ENCODE peak calls at places on chromosomes 4 and X, in nine cellular contexts. E is CD8-positive, alpha-beta T cell; W is astrocyte; C is nephron progenitor cell; R is neural progenitor cell; D is GM06990; M is bronchial epithelial cell; S is dorsolateral prefrontal cortex; H is GM13976. J is an unnamed sample.

GRCh38 chr4:62460329-62460728 is 1260.2 kb downstream of the ADGRL3 start:
- DNase-seq in E (no peak), W (no peak), C (no peak), R (no peak), D (no peak), M (no peak), S (no peak), H (no peak), J (no peak)

GRCh38 chr4:105896461-105896939 is 1.2 kb downstream of the NPNT start:
- DNase-seq in E (no peak), W (no peak), C (no peak), R (no peak), D (no peak), M (no peak), S (no peak), H (peak), J (no peak)

GRCh38 chr4:73193155-73193554 is 65.4 kb downstream of the ANKRD17 start:
- DNase-seq in E (no peak), W (no peak), C (no peak), R (no peak), D (peak), M (no peak), S (no peak), H (peak), J (no peak)

GRCh38 chrX:117982702-117983392 is 133.8 kb downstream of the KLHL13 start:
- DNase-seq in E (no peak), W (no peak), C (no peak), R (no peak), D (no peak), M (no peak), S (no peak), H (no peak), J (no peak)

GRCh38 chr4:7202391-7202790 is 10.1 kb downstream of the SORCS2 start:
- DNase-seq in E (no peak), W (peak), C (no peak), R (no peak), D (no peak), M (no peak), S (no peak), H (no peak), J (no peak)

GRCh38 chrX:119008122-119008744 is 33.8 kb downstream of the LONRF3 start:
- DNase-seq in E (no peak), W (no peak), C (peak), R (peak), D (no peak), M (peak), S (no peak), H (peak), J (no peak)

GRCh38 chr4:83516042-83516772 is 19.7 kb upstream of the GPAT3 start:
- DNase-seq in E (no peak), W (peak), C (no peak), R (no peak), D (no peak), M (peak), S (no peak), H (no peak), J (no peak)

GRCh38 chr4:85430697-85431096 is 44.3 kb upstream of the ARHGAP24 start:
- DNase-seq in E (no peak), W (no peak), C (no peak), R (no peak), D (no peak), M (peak), S (no peak), H (no peak), J (no peak)

GRCh38 chr4:7844247-7844991 is 95.2 kb downstream of the AFAP1 start:
- DNase-seq in E (peak), W (peak), C (peak), R (peak), D (no peak), M (peak), S (peak), H (peak), J (peak)

GRCh38 chr4:168744021-168744420 is 247.2 kb downstream of the PALLD start:
- DNase-seq in E (no peak), W (no peak), C (no peak), R (no peak), D (no peak), M (peak), S (no peak), H (no peak), J (no peak)

GRCh38 chr4:177862541-177863176 is 420.4 kb upstream of the AGA start:
- DNase-seq in E (no peak), W (no peak), C (no peak), R (no peak), D (no peak), M (no peak), S (no peak), H (no peak), J (no peak)

GRCh38 chr4:142416121-142416520 is 430.0 kb downstream of the INPP4B start:
- DNase-seq in E (no peak), W (peak), C (no peak), R (no peak), D (no peak), M (peak), S (no peak), H (no peak), J (no peak)

GRCh38 chr4:13966241-13967195 is 339.0 kb upstream of the BOD1L1 start:
- DNase-seq in E (no peak), W (peak), C (no peak), R (no peak), D (no peak), M (peak), S (no peak), H (no peak), J (no peak)

GRCh38 chrX:103716967-103717366 is 6.3 kb downstream of the TMEM31 start:
- DNase-seq in E (no peak), W (peak), C (no peak), R (no peak), D (no peak), M (peak), S (no peak), H (no peak), J (no peak)

GRCh38 chr4:109735566-109736454 is 5.9 kb upstream of the PLA2G12A start:
- DNase-seq in E (no peak), W (peak), C (no peak), R (no peak), D (no peak), M (no peak), S (no peak), H (no peak), J (no peak)

GRCh38 chr4:144709159-144709558 is 63.2 kb downstream of the HHIP start:
- DNase-seq in E (no peak), W (peak), C (no peak), R (peak), D (no peak), M (peak), S (no peak), H (no peak), J (no peak)

GRCh38 chr4:122576261-122577188 is 44.3 kb downstream of the IL21 start:
- DNase-seq in E (no peak), W (no peak), C (no peak), R (peak), D (no peak), M (peak), S (no peak), H (peak), J (no peak)

GRCh38 chr4:102843938-102844337 is 16.6 kb upstream of the UBE2D3 start:
- DNase-seq in E (no peak), W (no peak), C (no peak), R (no peak), D (no peak), M (no peak), S (no peak), H (no peak), J (no peak)

GRCh38 chr4:141389649-141390048 is 169.0 kb downstream of the ZNF330 start:
- DNase-seq in E (no peak), W (peak), C (no peak), R (peak), D (no peak), M (no peak), S (no peak), H (no peak), J (no peak)

GRCh38 chr4:2537011-2537830 is 774 bp downstream of the FAM193A start:
- DNase-seq in E (peak), W (peak), C (no peak), R (no peak), D (peak), M (peak), S (no peak), H (peak), J (peak)

GRCh38 chr4:40152642-40153041 is 44.2 kb upstream of the RHOH start:
- DNase-seq in E (no peak), W (no peak), C (no peak), R (no peak), D (no peak), M (no peak), S (no peak), H (no peak), J (no peak)

GRCh38 chrX:78747471-78747870 is at the start of gene LPAR4:
- DNase-seq in E (no peak), W (peak), C (peak), R (peak), D (no peak), M (no peak), S (no peak), H (no peak), J (no peak)

GRCh38 chr4:60992037-60992436 is 208.1 kb upstream of the ADGRL3 start:
- DNase-seq in E (no peak), W (peak), C (no peak), R (no peak), D (no peak), M (peak), S (no peak), H (no peak), J (no peak)

GRCh38 chr4:74320559-74321118 is 12.4 kb downstream of the EPGN start:
- DNase-seq in E (no peak), W (peak), C (no peak), R (peak), D (peak), M (peak), S (no peak), H (peak), J (no peak)

GRCh38 chr4:85318415-85318814 is 156.5 kb upstream of the ARHGAP24 start:
- DNase-seq in E (no peak), W (no peak), C (no peak), R (no peak), D (no peak), M (peak), S (no peak), H (no peak), J (no peak)

GRCh38 chrX:57329008-57329407 is 42.5 kb downstream of the FAAH2 start:
- DNase-seq in E (no peak), W (no peak), C (no peak), R (peak), D (no peak), M (peak), S (no peak), H (no peak), J (no peak)

GRCh38 chrX:132294192-132294591 is 74.9 kb upstream of the RAP2C start:
- DNase-seq in E (no peak), W (no peak), C (no peak), R (no peak), D (no peak), M (no peak), S (no peak), H (no peak), J (no peak)

GRCh38 chr4:62126064-62126732 is 926.1 kb downstream of the ADGRL3 start:
- DNase-seq in E (no peak), W (no peak), C (no peak), R (no peak), D (no peak), M (no peak), S (no peak), H (no peak), J (no peak)

GRCh38 chrX:119410027-119410819 is 11.1 kb downstream of the SLC25A43 start:
- DNase-seq in E (no peak), W (peak), C (no peak), R (no peak), D (no peak), M (peak), S (no peak), H (no peak), J (no peak)

DNA sequence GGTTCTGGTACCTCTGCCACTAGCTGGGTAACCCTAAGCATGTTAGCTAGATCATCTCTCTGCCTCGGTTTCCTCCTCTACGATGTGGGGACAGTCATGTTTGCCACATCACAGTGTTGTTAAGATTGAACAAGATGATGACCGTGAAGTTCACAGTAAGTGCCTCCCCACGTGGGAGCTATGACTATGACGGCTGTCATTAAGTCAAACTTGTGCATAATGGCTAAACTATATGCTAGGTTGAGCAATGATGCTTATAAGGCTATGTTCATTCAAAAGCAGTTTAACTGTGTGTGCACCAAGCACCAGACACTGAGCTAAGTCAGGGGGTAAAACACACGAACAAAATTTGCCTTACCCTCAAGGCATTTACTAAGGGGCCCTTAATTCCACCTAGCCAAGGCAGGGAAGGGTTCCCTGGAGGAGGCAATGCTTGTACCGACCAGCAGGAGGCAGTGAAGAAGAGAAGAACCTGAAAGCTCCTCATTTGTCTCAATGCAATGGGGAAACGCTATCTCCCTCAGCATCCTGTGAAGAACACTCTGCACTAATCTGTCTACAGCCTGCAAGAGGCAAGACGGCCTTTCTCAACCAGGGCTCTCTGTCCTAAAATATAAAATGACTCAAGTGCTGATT is 52.9 kb downstream of the MAP7D2 start:
- DNase-seq in E (no peak), W (no peak), C (no peak), R (no peak), D (no peak), M (peak), S (no peak), H (no peak), J (no peak)
- TF ChIP-seq CTCF in E (no peak), W (peak), C (no peak), R (peak), D (peak), M (peak), S (no peak), H (no peak), J (peak)

DNA sequence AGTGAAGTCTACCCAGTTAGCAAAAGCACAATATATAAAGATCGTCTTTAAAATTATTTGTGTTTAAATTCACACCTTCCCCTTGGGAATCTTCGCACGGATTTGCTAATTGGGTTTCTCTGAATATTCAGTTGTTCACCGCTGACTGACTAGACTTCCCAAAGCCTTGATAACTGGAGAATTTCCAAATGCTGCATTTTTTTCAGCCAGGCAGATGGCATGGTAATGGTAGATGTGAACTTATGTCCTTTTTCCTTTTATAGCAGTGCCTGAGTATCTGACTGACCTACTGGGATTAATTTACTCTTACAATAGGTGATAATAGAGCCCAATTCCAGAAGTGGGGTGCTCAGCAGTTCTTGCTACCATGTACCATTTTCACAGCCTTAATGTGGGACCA is 548.1 kb downstream of the PACRGL start:
- DNase-seq in E (no peak), W (no peak), C (no peak), R (no peak), D (no peak), M (no peak), S (no peak), H (no peak), J (no peak)
- TF ChIP-seq CTCF in E (no peak), W (no peak), C (no peak), R (no peak), D (no peak), M (no peak), S (no peak), H (no peak), J (no peak)

GRCh38 chrX:154986826-154987575 is 35.5 kb downstream of the F8 start:
- DNase-seq in E (no peak), W (no peak), C (no peak), R (no peak), D (no peak), M (no peak), S (no peak), H (no peak), J (no peak)
- TF ChIP-seq CTCF in E (no peak), W (no peak), C (no peak), R (no peak), D (no peak), M (no peak), S (peak), H (no peak), J (no peak)

GRCh38 chr4:6012200-6012599 is 6.0 kb downstream of the C4orf50 start:
- DNase-seq in E (no peak), W (no peak), C (no peak), R (no peak), D (no peak), M (no peak), S (no peak), H (no peak), J (no peak)
- TF ChIP-seq CTCF in E (no peak), W (no peak), C (no peak), R (no peak), D (no peak), M (no peak), S (no peak), H (no peak), J (no peak)

GRCh38 chrX:15299945-15300851 is 15.2 kb downstream of the ASB11 start:
- DNase-seq in E (no peak), W (no peak), C (no peak), R (peak), D (no peak), M (no peak), S (no peak), H (peak), J (no peak)
- TF ChIP-seq CTCF in E (peak), W (peak), C (peak), R (peak), D (peak), M (peak), S (peak), H (no peak), J (peak)

DNA sequence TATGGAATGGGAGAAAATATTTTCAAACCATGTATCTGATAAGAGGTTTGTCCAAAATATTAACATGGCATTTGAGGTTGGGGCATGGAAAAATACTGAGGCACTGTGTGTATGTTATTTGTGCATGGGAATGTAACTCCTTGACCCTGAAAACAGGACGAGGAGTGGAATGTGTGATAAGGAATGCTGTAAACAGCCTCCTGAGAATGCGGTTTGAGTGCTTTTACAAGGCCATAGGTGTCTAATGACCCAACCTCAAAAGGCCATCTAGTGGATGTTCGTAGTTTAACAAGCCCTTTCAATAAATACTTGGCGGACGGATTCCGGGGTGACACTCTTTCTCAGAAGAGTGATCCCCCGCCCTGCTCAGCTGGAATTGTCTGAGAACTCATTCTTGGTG is 162.9 kb upstream of the USP9X start:
- DNase-seq in E (no peak), W (peak), C (no peak), R (peak), D (no peak), M (peak), S (no peak), H (no peak), J (no peak)
- TF ChIP-seq CTCF in E (no peak), W (no peak), C (peak), R (peak), D (peak), M (peak), S (no peak), H (no peak), J (peak)

GRCh38 chr4:128060620-128061565 is at the start of gene LARP1B:
- DNase-seq in E (peak), W (peak), C (peak), R (peak), D (peak), M (peak), S (peak), H (peak), J (peak)

GRCh38 chr4:128056396-128056795 is 4.7 kb upstream of the LARP1B start:
- DNase-seq in E (no peak), W (no peak), C (no peak), R (no peak), D (no peak), M (no peak), S (no peak), H (no peak), J (no peak)

GRCh38 chr4:128060130-128060619 is 937 bp upstream of the LARP1B start:
- DNase-seq in E (no peak), W (no peak), C (no peak), R (no peak), D (no peak), M (no peak), S (no peak), H (peak), J (no peak)

GRCh38 chr4:128061566-128062536 is 739 bp downstream of the LARP1B start:
- DNase-seq in E (peak), W (peak), C (peak), R (peak), D (peak), M (peak), S (peak), H (peak), J (peak)
- TF ChIP-seq CTCF in E (no peak), W (no peak), C (no peak), R (peak), D (peak), M (peak), S (no peak), H (no peak), J (peak)

GRCh38 chr4:152316969-152317368 is 218.9 kb downstream of the FBXW7 start:
- DNase-seq in E (no peak), W (peak), C (no peak), R (no peak), D (no peak), M (no peak), S (no peak), H (no peak), J (no peak)

GRCh38 chr4:152323221-152323620 is 212.7 kb downstream of the FBXW7 start:
- DNase-seq in E (no peak), W (no peak), C (no peak), R (no peak), D (no peak), M (no peak), S (no peak), H (no peak), J (no peak)

GRCh38 chr4:152321408-152321807 is 214.5 kb downstream of the FBXW7 start:
- DNase-seq in E (no peak), W (no peak), C (no peak), R (no peak), D (no peak), M (no peak), S (no peak), H (no peak), J (no peak)

GRCh38 chr4:152325831-152326230 is 210.1 kb downstream of the FBXW7 start:
- DNase-seq in E (no peak), W (no peak), C (no peak), R (no peak), D (no peak), M (peak), S (no peak), H (no peak), J (no peak)

DNA sequence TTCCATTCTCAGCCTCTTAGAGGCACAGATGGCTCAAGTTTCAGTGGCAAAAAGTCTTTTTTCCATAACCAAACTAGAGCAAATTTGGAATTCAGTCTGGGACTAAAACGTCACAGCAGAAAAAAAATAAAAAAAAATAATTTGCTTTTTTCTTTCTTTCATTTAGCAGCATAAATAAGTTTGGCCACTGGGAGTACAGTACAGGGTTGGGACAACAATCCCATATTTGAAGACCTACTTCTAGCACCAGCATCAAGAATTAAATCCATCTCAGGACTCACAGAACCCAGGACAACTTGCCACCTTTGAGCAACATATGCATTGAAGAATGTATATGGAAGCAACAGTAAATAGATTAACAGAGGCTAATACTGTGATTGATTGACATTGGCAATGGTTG is 214.0 kb downstream of the FBXW7 start:
- DNase-seq in E (no peak), W (no peak), C (no peak), R (no peak), D (no peak), M (no peak), S (no peak), H (no peak), J (no peak)
- TF ChIP-seq CTCF in E (no peak), W (no peak), C (no peak), R (no peak), D (no peak), M (no peak), S (no peak), H (no peak), J (peak)

J was measured in type B pancreatic cell.